ENCODE peak calls at places on chromosomes 12 and 14, in nine cellular contexts. C is stimulated activated CD8-positive, alpha-beta memory T cell treated with anti-CD3 and anti-CD28 coated beads, Interleukin-2, amount 100 ng/mL, for 1 hour; T is cardiac muscle cell; I is GM13976; B is activated B cell treated with CpG ODN at 0.5 μM for 24 hours; K is PC-3; Y is GM23248; Q is endothelial cell; E is effector memory CD8-positive, alpha-beta T cell. F is an unnamed sample.

GRCh38 chr12:69386921-69387320 is 27.4 kb downstream of the YEATS4 start:
- DNase-seq in C (no peak), T (no peak), I (no peak), B (no peak), K (no peak), Y (no peak), Q (no peak), E (no peak), F (no peak)

GRCh38 chr12:9961106-9961505 is 10.1 kb upstream of the CLEC12A start:
- DNase-seq in C (no peak), T (no peak), I (no peak), B (no peak), K (no peak), Y (no peak), Q (no peak), E (no peak), F (no peak)

GRCh38 chr12:21771311-21771710 is 3.2 kb downstream of the KCNJ8 start:
- DNase-seq in C (no peak), T (no peak), I (no peak), B (no peak), K (peak; percentile 24), Y (peak; percentile 84), Q (no peak), E (no peak), F (no peak)

GRCh38 chr14:103031956-103032355 is 25.4 kb downstream of the CDC42BPB start:
- DNase-seq in C (no peak), T (no peak), I (no peak), B (no peak), K (peak; percentile 42), Y (peak; percentile 39), Q (peak; percentile 29), E (no peak), F (no peak)

GRCh38 chr12:130916251-130916911 is 37.3 kb upstream of the ADGRD1 start:
- DNase-seq in C (no peak), T (peak; percentile 71), I (peak; percentile 81), B (peak; percentile 48), K (peak; percentile 80), Y (peak; percentile 83), Q (peak; percentile 62), E (no peak), F (peak; percentile 53)

GRCh38 chr14:38553586-38553985 is 297.7 kb upstream of the CLEC14A start:
- DNase-seq in C (no peak), T (peak; percentile 35), I (no peak), B (no peak), K (peak; percentile 36), Y (peak; percentile 92), Q (no peak), E (no peak), F (no peak)

GRCh38 chr12:47396902-47397663 is 308.7 kb downstream of the RPAP3 start:
- DNase-seq in C (no peak), T (no peak), I (no peak), B (peak; percentile 40), K (no peak), Y (no peak), Q (no peak), E (no peak), F (peak; percentile 28)

GRCh38 chr12:3171195-3171591 is 94.0 kb downstream of the TSPAN9 start:
- DNase-seq in C (no peak), T (peak; percentile 14), I (no peak), B (no peak), K (no peak), Y (no peak), Q (no peak), E (no peak), F (no peak)

GRCh38 chr12:44874981-44875416 is 1.1 kb downstream of the NELL2 start:
- DNase-seq in C (no peak), T (no peak), I (peak; percentile 29), B (no peak), K (no peak), Y (peak; percentile 7), Q (peak; percentile 5), E (peak; percentile 4), F (no peak)

GRCh38 chr14:49975286-49975685 is 82.4 kb downstream of the ARF6 start:
- DNase-seq in C (no peak), T (peak; percentile 86), I (no peak), B (no peak), K (peak; percentile 96), Y (peak; percentile 95), Q (no peak), E (no peak), F (no peak)

GRCh38 chr14:27184371-27184901 is 586.6 kb upstream of the NOVA1 start:
- DNase-seq in C (no peak), T (no peak), I (no peak), B (no peak), K (peak; percentile 40), Y (no peak), Q (no peak), E (no peak), F (no peak)

GRCh38 chr12:72271741-72272661 is at the start of gene TRHDE:
- DNase-seq in C (no peak), T (peak; percentile 35), I (peak; percentile 36), B (no peak), K (peak; percentile 60), Y (peak; percentile 58), Q (peak; percentile 46), E (no peak), F (no peak)

GRCh38 chr12:27096420-27096819 is 14.0 kb upstream of the C12orf71 start:
- DNase-seq in C (no peak), T (no peak), I (no peak), B (no peak), K (no peak), Y (no peak), Q (no peak), E (no peak), F (no peak)

GRCh38 chr12:57248934-57249742 is 1.8 kb downstream of the STAC3 start:
- DNase-seq in C (no peak), T (no peak), I (peak; percentile 60), B (no peak), K (no peak), Y (no peak), Q (no peak), E (no peak), F (no peak)

GRCh38 chr14:102644523-102644922 is 52.1 kb downstream of the RCOR1 start:
- DNase-seq in C (no peak), T (no peak), I (no peak), B (no peak), K (no peak), Y (no peak), Q (no peak), E (no peak), F (peak; percentile 16)

GRCh38 chr12:64240781-64241180 is 18.7 kb upstream of the KICS2 start:
- DNase-seq in C (no peak), T (no peak), I (no peak), B (no peak), K (no peak), Y (peak; percentile 28), Q (no peak), E (no peak), F (no peak)

GRCh38 chr12:91951571-91951970 is 194.1 kb downstream of the BTG1 start:
- DNase-seq in C (no peak), T (no peak), I (no peak), B (no peak), K (peak; percentile 47), Y (peak; percentile 62), Q (no peak), E (no peak), F (no peak)

GRCh38 chr14:101130861-101131260 is 227.3 kb upstream of the RTL1 start:
- DNase-seq in C (no peak), T (no peak), I (no peak), B (no peak), K (no peak), Y (no peak), Q (no peak), E (no peak), F (no peak)

GRCh38 chr12:71438670-71439361 is 782 bp upstream of the LGR5 start:
- DNase-seq in C (no peak), T (peak; percentile 27), I (peak; percentile 9), B (no peak), K (peak; percentile 35), Y (peak; percentile 16), Q (no peak), E (no peak), F (no peak)

GRCh38 chr14:98906123-98906995 is 365.6 kb downstream of the BCL11B start:
- DNase-seq in C (no peak), T (peak; percentile 10), I (no peak), B (no peak), K (peak; percentile 66), Y (no peak), Q (no peak), E (no peak), F (no peak)